ENCODE peak calls at places on chromosome 1, in nine cellular contexts. Q is adipocyte, H is NCI-H1105 treated with DMSO at 0.1 percent for 48 hours, A is heart right ventricle, M is T-helper 9 cell, F is HFFc6, W is MCF 10A, T is GM03348, D is posterior vena cava. L is an unnamed sample.
A peak's percentile ranks its signal among the peaks of the same experiment; 100 is the strongest.

GRCh38 chr1:220685879-220686278 is 4.3 kb upstream of the C1orf115 start:
- DNase-seq in Q (no peak), H (no peak), A (no peak), M (no peak), F (no peak), W (no peak), T (no peak), D (no peak), L (no peak)

GRCh38 chr1:17289756-17290155 is 18.2 kb upstream of the PADI4 start:
- DNase-seq in Q (peak; percentile 28), H (no peak), A (no peak), M (no peak), F (no peak), W (peak; percentile 93), T (no peak), D (peak; percentile 20), L (peak; percentile 86)

GRCh38 chr1:79646885-79647284 is 640.4 kb upstream of the ADGRL4 start:
- DNase-seq in Q (no peak), H (no peak), A (no peak), M (no peak), F (no peak), W (no peak), T (no peak), D (no peak), L (no peak)

GRCh38 chr1:91864017-91864700 is 21.8 kb downstream of the TGFBR3 start:
- DNase-seq in Q (peak; percentile 51), H (peak; percentile 62), A (no peak), M (no peak), F (peak; percentile 53), W (peak; percentile 90), T (no peak), D (no peak), L (peak; percentile 88)

GRCh38 chr1:111699268-111699667 is 39.9 kb downstream of the INKA2 start:
- DNase-seq in Q (no peak), H (no peak), A (no peak), M (no peak), F (no peak), W (no peak), T (no peak), D (no peak), L (no peak)

GRCh38 chr1:2396476-2396875 is 4.8 kb downstream of the RER1 start:
- DNase-seq in Q (no peak), H (no peak), A (no peak), M (no peak), F (no peak), W (no peak), T (no peak), D (no peak), L (no peak)

GRCh38 chr1:239947789-239948188 is 143.9 kb upstream of the FMN2 start:
- DNase-seq in Q (peak; percentile 35), H (no peak), A (no peak), M (no peak), F (no peak), W (peak; percentile 22), T (no peak), D (no peak), L (no peak)

GRCh38 chr1:2914702-2915101 is 106.6 kb upstream of the ACTRT2 start:
- DNase-seq in Q (peak; percentile 1), H (no peak), A (no peak), M (no peak), F (no peak), W (no peak), T (no peak), D (no peak), L (no peak)

GRCh38 chr1:244197851-244198375 is 146.8 kb downstream of the ZBTB18 start:
- DNase-seq in Q (no peak), H (no peak), A (no peak), M (no peak), F (no peak), W (peak; percentile 37), T (no peak), D (no peak), L (peak; percentile 82)

GRCh38 chr1:51189421-51190073 is 46.5 kb upstream of the RNF11 start:
- DNase-seq in Q (peak; percentile 89), H (peak; percentile 83), A (peak; percentile 42), M (peak; percentile 25), F (peak; percentile 71), W (peak; percentile 69), T (peak; percentile 83), D (no peak), L (peak; percentile 34)

GRCh38 chr1:228154685-228155571 is 5.2 kb downstream of the GJC2 start:
- DNase-seq in Q (no peak), H (no peak), A (no peak), M (no peak), F (no peak), W (no peak), T (no peak), D (peak; percentile 72), L (peak; percentile 44)

GRCh38 chr1:23369335-23370013 is at the start of gene ZNF436:
- DNase-seq in Q (peak; percentile 89), H (peak; percentile 94), A (peak; percentile 97), M (peak; percentile 25), F (peak; percentile 75), W (peak; percentile 72), T (peak; percentile 61), D (peak; percentile 92), L (peak; percentile 66)

GRCh38 chr1:152735648-152736047 is 22.2 kb upstream of the KPRP start:
- DNase-seq in Q (no peak), H (no peak), A (no peak), M (no peak), F (no peak), W (peak; percentile 60), T (no peak), D (no peak), L (no peak)

GRCh38 chr1:93959413-93959812 is 50.2 kb upstream of the GCLM start:
- DNase-seq in Q (no peak), H (no peak), A (no peak), M (no peak), F (no peak), W (no peak), T (no peak), D (no peak), L (no peak)

GRCh38 chr1:35049116-35049515 is 17.4 kb upstream of the ZMYM6 start:
- DNase-seq in Q (peak; percentile 12), H (no peak), A (no peak), M (no peak), F (peak; percentile 33), W (no peak), T (no peak), D (no peak), L (no peak)

GRCh38 chr1:160952129-160952510 is 2.5 kb downstream of the ITLN2 start:
- DNase-seq in Q (no peak), H (no peak), A (no peak), M (no peak), F (no peak), W (peak; percentile 58), T (no peak), D (no peak), L (peak; percentile 94)

GRCh38 chr1:924619-925323 is 1.0 kb downstream of the SAMD11 start:
- DNase-seq in Q (peak; percentile 67), H (no peak), A (no peak), M (no peak), F (peak; percentile 61), W (no peak), T (peak; percentile 70), D (no peak), L (peak; percentile 40)

L was measured in mammary epithelial cell.